ENCODE peak calls at places on chromosomes 5 and 9, in six cellular contexts. One of them, this sample, is unnamed. For H3K27me3, the result is how much of the 10 kb centered on the place peaks cover.

GRCh38 chr5:57033103-57033502 is 81.2 kb upstream of the MIER3 start:
- DNase-seq in GM23338: no peak
- DNase-seq in AG04450: no peak
- DNase-seq in IMR-90: no peak
- DNase-seq in CD4-positive, alpha-beta T cell: no peak
- DNase-seq in effector memory CD4-positive, alpha-beta T cell: no peak
- DNase-seq in this sample: no peak

GRCh38 chr9:83154821-83155220 is 91.9 kb upstream of the RASEF start:
- DNase-seq in IMR-90: no peak
- DNase-seq in CD4-positive, alpha-beta T cell: no peak
- DNase-seq in GM23338: no peak
- DNase-seq in AG04450: no peak
- DNase-seq in effector memory CD4-positive, alpha-beta T cell: no peak
- DNase-seq in this sample: no peak

GRCh38 chr5:108295588-108296368 is 86.1 kb downstream of the FBXL17 start:
- DNase-seq in effector memory CD4-positive, alpha-beta T cell: no peak
- DNase-seq in AG04450: no peak
- DNase-seq in CD4-positive, alpha-beta T cell: no peak
- DNase-seq in IMR-90: peak
- DNase-seq in GM23338: no peak
- DNase-seq in this sample: no peak

GRCh38 chr9:101566904-101567724 is 27.7 kb downstream of the PPP3R2 start:
- DNase-seq in CD4-positive, alpha-beta T cell: peak
- DNase-seq in AG04450: no peak
- DNase-seq in IMR-90: peak
- DNase-seq in effector memory CD4-positive, alpha-beta T cell: no peak
- DNase-seq in GM23338: peak
- DNase-seq in this sample: peak

GRCh38 chr9:72022846-72023245 is 37.6 kb downstream of the C9orf57 start:
- DNase-seq in CD4-positive, alpha-beta T cell: no peak
- DNase-seq in effector memory CD4-positive, alpha-beta T cell: no peak
- DNase-seq in IMR-90: peak
- DNase-seq in AG04450: peak
- DNase-seq in GM23338: no peak
- DNase-seq in this sample: peak

GRCh38 chr5:4561403-4561802 is 578.7 kb upstream of the ADAMTS16 start:
- DNase-seq in effector memory CD4-positive, alpha-beta T cell: no peak
- DNase-seq in CD4-positive, alpha-beta T cell: no peak
- DNase-seq in AG04450: no peak
- DNase-seq in GM23338: no peak
- DNase-seq in IMR-90: no peak
- DNase-seq in this sample: no peak

GRCh38 chr5:68964679-68965078 is 129.1 kb upstream of the SLC30A5 start:
- DNase-seq in GM23338: no peak
- DNase-seq in CD4-positive, alpha-beta T cell: no peak
- DNase-seq in effector memory CD4-positive, alpha-beta T cell: no peak
- DNase-seq in AG04450: no peak
- DNase-seq in IMR-90: no peak
- DNase-seq in this sample: no peak

GRCh38 chr9:36940881-36941280 is 93.2 kb downstream of the PAX5 start:
- DNase-seq in CD4-positive, alpha-beta T cell: no peak
- DNase-seq in GM23338: no peak
- DNase-seq in AG04450: no peak
- DNase-seq in IMR-90: no peak
- DNase-seq in effector memory CD4-positive, alpha-beta T cell: no peak
- DNase-seq in this sample: peak

GRCh38 chr5:43639566-43639965 is 36.6 kb downstream of the NNT start:
- DNase-seq in AG04450: no peak
- DNase-seq in CD4-positive, alpha-beta T cell: no peak
- DNase-seq in effector memory CD4-positive, alpha-beta T cell: no peak
- DNase-seq in GM23338: no peak
- DNase-seq in IMR-90: no peak
- DNase-seq in this sample: no peak

GRCh38 chr9:76662476-76663281 is 101.6 kb upstream of the PCA3 start:
- DNase-seq in IMR-90: no peak
- DNase-seq in effector memory CD4-positive, alpha-beta T cell: no peak
- DNase-seq in CD4-positive, alpha-beta T cell: no peak
- DNase-seq in AG04450: no peak
- DNase-seq in GM23338: no peak
- DNase-seq in this sample: peak

GRCh38 chr5:171978519-171978918 is 27.9 kb downstream of the FBXW11 start:
- DNase-seq in GM23338: peak
- DNase-seq in effector memory CD4-positive, alpha-beta T cell: no peak
- DNase-seq in CD4-positive, alpha-beta T cell: no peak
- DNase-seq in AG04450: no peak
- DNase-seq in IMR-90: no peak
- DNase-seq in this sample: no peak

GRCh38 chr5:178242416-178242815 is 9.8 kb upstream of the PHYKPL start:
- DNase-seq in AG04450: no peak
- DNase-seq in GM23338: no peak
- DNase-seq in CD4-positive, alpha-beta T cell: no peak
- DNase-seq in effector memory CD4-positive, alpha-beta T cell: no peak
- DNase-seq in IMR-90: no peak
- DNase-seq in this sample: no peak

GRCh38 chr5:151961557-151961956 is 36.9 kb upstream of the GLRA1 start:
- DNase-seq in GM23338: no peak
- DNase-seq in effector memory CD4-positive, alpha-beta T cell: no peak
- DNase-seq in CD4-positive, alpha-beta T cell: no peak
- DNase-seq in IMR-90: no peak
- DNase-seq in AG04450: no peak
- DNase-seq in this sample: no peak

GRCh38 chr5:33810491-33811120 is 81.2 kb downstream of the ADAMTS12 start:
- DNase-seq in CD4-positive, alpha-beta T cell: no peak
- DNase-seq in AG04450: no peak
- DNase-seq in GM23338: no peak
- DNase-seq in effector memory CD4-positive, alpha-beta T cell: no peak
- DNase-seq in IMR-90: peak
- DNase-seq in this sample: no peak

GRCh38 chr9:105269593-105269992 is 25.1 kb downstream of the SLC44A1 start:
- DNase-seq in GM23338: no peak
- DNase-seq in effector memory CD4-positive, alpha-beta T cell: no peak
- DNase-seq in AG04450: no peak
- DNase-seq in IMR-90: no peak
- DNase-seq in CD4-positive, alpha-beta T cell: no peak
- DNase-seq in this sample: peak

GRCh38 chr5:128498844-128499455 is 39.1 kb downstream of the FBN2 start:
- DNase-seq in CD4-positive, alpha-beta T cell: no peak
- DNase-seq in GM23338: peak
- DNase-seq in effector memory CD4-positive, alpha-beta T cell: no peak
- DNase-seq in IMR-90: peak
- DNase-seq in AG04450: peak
- DNase-seq in this sample: peak

GRCh38 chr5:125891326-125891725 is 531.9 kb upstream of the GRAMD2B start:
- DNase-seq in CD4-positive, alpha-beta T cell: no peak
- DNase-seq in GM23338: no peak
- DNase-seq in AG04450: no peak
- DNase-seq in effector memory CD4-positive, alpha-beta T cell: no peak
- DNase-seq in IMR-90: no peak
- DNase-seq in this sample: no peak

GRCh38 chr5:181042036-181042435 is 2.0 kb downstream of the BTNL9 start:
- DNase-seq in GM23338: no peak
- DNase-seq in AG04450: no peak
- DNase-seq in IMR-90: no peak
- DNase-seq in CD4-positive, alpha-beta T cell: no peak
- DNase-seq in effector memory CD4-positive, alpha-beta T cell: no peak
- DNase-seq in this sample: no peak

GRCh38 chr5:68433921-68434879 is 218.6 kb downstream of the PIK3R1 start:
- DNase-seq in IMR-90: peak
- DNase-seq in CD4-positive, alpha-beta T cell: peak
- DNase-seq in AG04450: peak
- DNase-seq in GM23338: no peak
- DNase-seq in effector memory CD4-positive, alpha-beta T cell: peak
- DNase-seq in this sample: no peak

GRCh38 chr9:33151007-33151557 is 16.1 kb downstream of the B4GALT1 start:
- DNase-seq in IMR-90: peak
- DNase-seq in effector memory CD4-positive, alpha-beta T cell: no peak
- DNase-seq in AG04450: peak
- DNase-seq in CD4-positive, alpha-beta T cell: no peak
- DNase-seq in GM23338: no peak
- DNase-seq in this sample: no peak

GRCh38 chr9:35816708-35817107 is 1.9 kb upstream of the HINT2 start:
- DNase-seq in CD4-positive, alpha-beta T cell: no peak
- DNase-seq in GM23338: peak
- DNase-seq in IMR-90: no peak
- DNase-seq in AG04450: no peak
- DNase-seq in effector memory CD4-positive, alpha-beta T cell: no peak
- DNase-seq in this sample: peak

GRCh38 chr5:94968507-94969095 is 316.3 kb downstream of the MCTP1 start:
- DNase-seq in CD4-positive, alpha-beta T cell: no peak
- DNase-seq in AG04450: peak
- DNase-seq in IMR-90: peak
- DNase-seq in GM23338: peak
- DNase-seq in effector memory CD4-positive, alpha-beta T cell: no peak
- DNase-seq in this sample: peak

GRCh38 chr5:156259618-156260017 is 67.3 kb upstream of the SGCD start:
- DNase-seq in CD4-positive, alpha-beta T cell: no peak
- DNase-seq in IMR-90: no peak
- DNase-seq in AG04450: no peak
- DNase-seq in GM23338: peak
- DNase-seq in effector memory CD4-positive, alpha-beta T cell: no peak
- DNase-seq in this sample: peak

GRCh38 chr9:88833946-88834345 is 157.3 kb upstream of the S1PR3 start:
- DNase-seq in AG04450: no peak
- DNase-seq in GM23338: no peak
- DNase-seq in IMR-90: no peak
- DNase-seq in effector memory CD4-positive, alpha-beta T cell: no peak
- DNase-seq in CD4-positive, alpha-beta T cell: no peak
- DNase-seq in this sample: no peak

GRCh38 chr9:78505546-78505945 is 208.6 kb downstream of the PSAT1 start:
- DNase-seq in CD4-positive, alpha-beta T cell: no peak
- DNase-seq in effector memory CD4-positive, alpha-beta T cell: no peak
- DNase-seq in AG04450: no peak
- DNase-seq in GM23338: no peak
- DNase-seq in IMR-90: no peak
- DNase-seq in this sample: no peak

GRCh38 chr5:168768172-168768571 is 189.0 kb upstream of the PANK3 start:
- DNase-seq in GM23338: no peak
- DNase-seq in CD4-positive, alpha-beta T cell: no peak
- DNase-seq in AG04450: no peak
- DNase-seq in IMR-90: no peak
- DNase-seq in effector memory CD4-positive, alpha-beta T cell: no peak
- DNase-seq in this sample: no peak
- H3K27me3 ChIP-seq in GM23338: under half
- H3K27me3 ChIP-seq in CD4-positive, alpha-beta T cell: under half
- H3K27me3 ChIP-seq in AG04450: under half
- H3K27me3 ChIP-seq in IMR-90: under half
- H3K27me3 ChIP-seq in effector memory CD4-positive, alpha-beta T cell: under half
- H3K27me3 ChIP-seq in this sample: half or more

DNA sequence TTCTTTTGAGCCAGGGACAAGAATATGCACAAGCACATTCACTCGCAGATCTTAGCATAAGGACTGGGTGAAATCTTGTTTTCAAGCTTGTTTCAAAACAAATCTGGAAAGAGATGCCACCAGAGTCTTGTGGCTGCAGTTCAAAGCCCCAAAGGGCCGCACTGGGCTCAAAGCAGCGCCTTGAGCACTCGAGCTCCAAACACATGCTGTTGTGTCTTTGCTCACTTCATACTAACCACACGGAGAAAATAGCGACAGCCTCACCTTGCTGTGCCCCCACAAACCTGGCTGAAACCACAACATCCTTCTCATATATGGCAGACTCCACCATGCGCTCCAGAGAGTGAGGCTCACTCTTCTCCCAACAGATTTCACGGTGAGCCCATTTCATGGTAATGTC is 34.1 kb upstream of the IL7R start:
- DNase-seq in effector memory CD4-positive, alpha-beta T cell: no peak
- DNase-seq in CD4-positive, alpha-beta T cell: peak
- DNase-seq in IMR-90: no peak
- DNase-seq in GM23338: no peak
- DNase-seq in AG04450: no peak
- DNase-seq in this sample: no peak
- H3K27ac ChIP-seq in effector memory CD4-positive, alpha-beta T cell: peak
- H3K27ac ChIP-seq in CD4-positive, alpha-beta T cell: peak
- H3K27ac ChIP-seq in IMR-90: no peak
- H3K27ac ChIP-seq in GM23338: no peak
- H3K27ac ChIP-seq in AG04450: no peak
- H3K27ac ChIP-seq in this sample: no peak

DNA sequence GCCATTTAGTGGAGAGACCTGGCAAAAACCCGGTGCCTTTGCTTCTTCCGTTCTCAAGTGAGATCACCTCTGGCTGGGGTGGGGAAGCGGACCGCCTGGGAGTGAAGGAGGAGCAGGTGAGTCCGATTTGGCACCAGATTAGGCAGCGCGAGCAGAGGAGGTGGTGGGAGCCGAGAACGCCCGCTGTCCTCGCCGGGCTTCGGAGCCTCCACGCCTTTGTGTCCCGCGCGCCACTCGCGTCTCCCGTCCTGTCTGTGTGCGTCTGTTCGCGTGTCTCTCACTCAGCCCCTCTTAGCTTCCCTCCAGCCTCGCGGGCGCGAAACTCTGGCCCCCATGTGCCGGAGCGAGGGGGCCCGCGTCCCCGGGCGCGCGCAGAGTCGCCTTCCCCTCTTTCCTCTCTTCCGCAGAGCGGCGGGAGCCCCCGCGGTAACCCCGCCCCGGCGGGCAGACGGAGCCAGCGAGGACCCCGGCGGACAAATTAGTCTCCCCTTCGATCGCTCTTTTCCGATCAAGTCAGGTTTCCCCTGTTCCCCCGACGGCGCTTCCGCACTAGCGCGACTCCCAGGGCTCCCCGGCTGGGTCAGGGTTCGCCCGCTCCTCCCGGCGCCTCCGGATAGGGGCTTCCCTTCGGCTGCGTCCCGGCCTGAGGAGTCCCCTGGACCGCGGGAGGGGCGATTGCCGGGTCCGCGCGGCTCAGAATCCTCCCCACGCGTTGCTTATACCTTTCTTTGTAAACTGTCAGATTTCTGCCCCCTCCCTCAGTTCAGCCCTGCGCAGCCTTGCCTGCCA is 7.1 kb downstream of the POU4F3 start:
- DNase-seq in IMR-90: no peak
- DNase-seq in AG04450: no peak
- DNase-seq in GM23338: peak
- DNase-seq in CD4-positive, alpha-beta T cell: no peak
- DNase-seq in effector memory CD4-positive, alpha-beta T cell: no peak
- DNase-seq in this sample: peak
- H3K27me3 ChIP-seq in IMR-90: half or more
- H3K27me3 ChIP-seq in AG04450: half or more
- H3K27me3 ChIP-seq in GM23338: half or more
- H3K27me3 ChIP-seq in CD4-positive, alpha-beta T cell: half or more
- H3K27me3 ChIP-seq in effector memory CD4-positive, alpha-beta T cell: under half
- H3K27me3 ChIP-seq in this sample: under half

DNA sequence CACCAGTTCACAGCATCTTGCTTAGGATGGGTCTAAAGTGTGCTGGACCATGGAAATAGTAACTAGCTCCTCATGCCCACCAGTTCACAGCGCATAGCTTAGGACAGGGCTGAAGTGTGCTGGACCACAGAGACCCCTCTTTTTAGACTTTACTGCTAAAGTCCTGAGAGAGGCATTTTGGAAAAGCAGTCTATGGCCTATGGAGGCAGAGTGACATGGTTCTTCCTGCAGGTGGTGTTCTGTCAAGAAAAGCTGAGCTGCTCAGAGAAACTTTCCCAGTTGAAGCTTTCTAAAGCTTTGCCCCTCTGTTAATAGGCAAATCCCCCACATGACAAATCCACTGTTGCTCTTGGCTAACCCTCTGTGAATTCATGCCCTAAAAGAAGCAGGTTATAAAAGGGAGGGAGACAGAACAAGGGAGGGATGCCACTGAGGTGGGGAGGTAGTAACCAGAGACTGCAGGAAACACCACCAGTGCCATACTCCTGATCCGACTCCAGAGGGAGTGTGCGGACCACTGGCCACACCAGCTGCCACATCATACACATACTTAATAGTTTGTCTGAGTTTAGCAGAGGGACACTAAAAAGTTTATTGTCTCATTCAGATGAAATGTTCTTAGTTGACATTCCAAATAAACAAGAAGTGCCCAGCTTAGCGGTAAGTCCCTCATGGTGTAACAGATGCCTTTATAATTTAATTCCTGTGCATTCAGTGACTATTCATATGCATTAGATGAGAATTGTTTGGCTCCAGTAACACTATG is 236.1 kb upstream of the NFIL3 start:
- DNase-seq in effector memory CD4-positive, alpha-beta T cell: no peak
- DNase-seq in GM23338: peak
- DNase-seq in AG04450: peak
- DNase-seq in CD4-positive, alpha-beta T cell: no peak
- DNase-seq in IMR-90: peak
- DNase-seq in this sample: peak
- H3K27ac ChIP-seq in effector memory CD4-positive, alpha-beta T cell: no peak
- H3K27ac ChIP-seq in GM23338: no peak
- H3K27ac ChIP-seq in AG04450: no peak
- H3K27ac ChIP-seq in CD4-positive, alpha-beta T cell: no peak
- H3K27ac ChIP-seq in IMR-90: no peak
- H3K27ac ChIP-seq in this sample: no peak

This sample was measured in WERI-Rb-1.